ENCODE peak calls at places on chromosome 3, in four cellular contexts. Q, M, T and B are unnamed samples.
A peak's percentile ranks its signal among the peaks of the same experiment; 100 is the strongest.

GRCh38 chr3:126349071-126349470 is 8.1 kb downstream of the KLF15 start:
- ATAC-seq in M (no peak), Q (no peak), T (no peak), B (no peak)

GRCh38 chr3:155106059-155106458 is 25.9 kb downstream of the MME start:
- ATAC-seq in T (no peak), Q (no peak), M (no peak), B (no peak)

GRCh38 chr3:47163990-47164848 is at the start of gene SETD2:
- ATAC-seq in T (peak; percentile 92), Q (peak; percentile 87), M (peak; percentile 97), B (peak; percentile 90)

GRCh38 chr3:25288416-25288815 is 139.6 kb upstream of the RARB start:
- ATAC-seq in T (no peak), M (no peak), Q (no peak), B (no peak)

GRCh38 chr3:137820366-137820765 is 56.3 kb downstream of the SOX14 start:
- ATAC-seq in T (no peak), M (no peak), Q (no peak), B (peak; percentile 17)

GRCh38 chr3:67113802-67114407 is 115.8 kb downstream of the KBTBD8 start:
- ATAC-seq in Q (peak; percentile 98), M (peak; percentile 83), T (peak; percentile 93), B (peak; percentile 97)

GRCh38 chr3:61537366-61537765 is 24.0 kb upstream of the PTPRG start:
- ATAC-seq in M (no peak), T (no peak), Q (no peak), B (no peak)

GRCh38 chr3:57974796-57975388 is 33.3 kb upstream of the FLNB start:
- ATAC-seq in M (peak; percentile 37), T (peak; percentile 71), Q (no peak), B (no peak)

GRCh38 chr3:15942462-15942861 is 144.7 kb upstream of the ANKRD28 start:
- ATAC-seq in T (no peak), Q (no peak), M (no peak), B (no peak)

GRCh38 chr3:196186661-196187573 is 24.3 kb downstream of the ZDHHC19 start:
- ATAC-seq in T (peak; percentile 4), M (no peak), Q (peak; percentile 31), B (peak; percentile 3)